ENCODE peak calls at places on chromosome 10, in four cellular contexts. E, G, V and O are unnamed samples. For H3K4me1, the result is how much of the 10 kb centered on the place peaks cover.

GRCh38 chr10:17891435-17891834 is 60.3 kb upstream of the SLC39A12 start:
- DNase-seq in E (no peak), G (no peak), V (no peak), O (no peak)

GRCh38 chr10:19843487-19843886 is 27.3 kb downstream of the PLXDC2 start:
- DNase-seq in E (no peak), G (peak), V (no peak), O (no peak)

GRCh38 chr10:85642421-85643170 is 724.0 kb downstream of the GRID1 start:
- DNase-seq in E (peak), G (no peak), V (no peak), O (no peak)

GRCh38 chr10:58089739-58090138 is 178.0 kb downstream of the IPMK start:
- DNase-seq in E (no peak), G (no peak), V (no peak), O (no peak)

GRCh38 chr10:18144928-18145327 is 4.7 kb downstream of the CACNB2 start:
- DNase-seq in E (no peak), G (no peak), V (peak), O (no peak)

GRCh38 chr10:127151541-127151940 is 44.9 kb downstream of the INSYN2A start:
- DNase-seq in E (no peak), G (peak), V (no peak), O (no peak)

GRCh38 chr10:24882047-24882698 is 70.2 kb downstream of the PRTFDC1 start:
- DNase-seq in E (no peak), G (peak), V (no peak), O (no peak)

GRCh38 chr10:118594392-118595063 is 920 bp downstream of the PRLHR start:
- DNase-seq in E (no peak), G (peak), V (peak), O (peak)

GRCh38 chr10:92848037-92848440 is 281 bp upstream of the EXOC6 start:
- DNase-seq in E (no peak), G (no peak), V (no peak), O (no peak)

GRCh38 chr10:97673736-97674525 is 13.1 kb downstream of the AVPI1 start:
- DNase-seq in E (no peak), G (peak), V (peak), O (no peak)

GRCh38 chr10:126171555-126171954 is 216.7 kb downstream of the ADAM12 start:
- DNase-seq in E (no peak), G (peak), V (no peak), O (no peak)

GRCh38 chr10:49505076-49505475 is 33.8 kb downstream of the ERCC6 start:
- DNase-seq in E (no peak), G (no peak), V (no peak), O (no peak)

GRCh38 chr10:44995914-44996633 is 4.6 kb upstream of the ZNF22 start:
- DNase-seq in E (no peak), G (peak), V (peak), O (peak)

DNA sequence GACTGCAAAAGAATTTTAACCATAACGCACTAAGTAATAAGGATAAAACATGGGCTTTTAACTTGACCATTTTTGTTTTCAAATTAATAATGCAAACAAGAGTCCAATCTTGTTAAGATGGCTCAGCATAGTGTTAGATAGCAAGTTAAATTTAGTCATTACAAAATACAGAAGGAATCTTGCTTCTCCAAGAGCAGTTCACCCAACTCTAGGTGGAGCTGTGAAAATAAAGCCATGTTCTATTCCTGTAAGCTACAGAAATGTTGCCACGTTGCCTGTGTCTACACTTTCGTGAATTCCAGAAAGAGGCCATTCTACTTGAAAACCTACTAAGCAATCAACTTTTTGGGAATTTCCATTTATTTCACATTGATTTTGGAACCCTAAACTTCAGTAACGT is 191.9 kb downstream of the SFMBT2 start:
- DNase-seq in E (no peak), G (peak), V (no peak), O (no peak)
- TF ChIP-seq CTCF in E (no peak), G (no peak), V (peak), O (no peak)

GRCh38 chr10:113025487-113025886 is 75.4 kb downstream of the TCF7L2 start:
- DNase-seq in E (no peak), G (no peak), V (no peak), O (no peak)
- H3K4me1 ChIP-seq in E (half or more), G (under half), V (under half), O (under half)

GRCh38 chr10:21953585-21954057 is 49.9 kb downstream of the DNAJC1 start:
- DNase-seq in E (peak), G (peak), V (no peak), O (no peak)
- TF ChIP-seq CTCF in E (peak), G (peak), V (no peak), O (no peak)

GRCh38 chr10:88975377-88975720 is 15.2 kb upstream of the FAS start:
- DNase-seq in E (no peak), G (no peak), V (no peak), O (no peak)
- H3K4me1 ChIP-seq in E (under half), G (under half), V (under half), O (under half)

GRCh38 chr10:15545884-15546283 is 173.8 kb downstream of the ITGA8 start:
- DNase-seq in E (no peak), G (no peak), V (no peak), O (no peak)
- TF ChIP-seq CTCF in E (no peak), G (no peak), V (no peak), O (no peak)